ENCODE peak calls at places on chromosome 1, in ten cellular contexts. One of them, this sample, is unnamed.

GRCh38 chr1:1431845-1432565 is 3.5 kb upstream of the VWA1 start:
- DNase-seq in heart left ventricle: peak; percentile 87
- DNase-seq in body of pancreas: peak; percentile 66
- DNase-seq in small intestine: no peak
- DNase-seq in cardiac muscle cell: peak; percentile 63
- DNase-seq in effector memory CD4-positive, alpha-beta T cell: no peak
- DNase-seq in CD4-positive, alpha-beta T cell: no peak
- DNase-seq in CD8-positive, alpha-beta memory T cell: no peak
- DNase-seq in heart right ventricle: peak; percentile 82
- DNase-seq in H1: peak; percentile 70
- DNase-seq in this sample: peak; percentile 89

GRCh38 chr1:202234331-202235002 is 40.9 kb downstream of the LGR6 start:
- DNase-seq in cardiac muscle cell: no peak
- DNase-seq in CD4-positive, alpha-beta T cell: no peak
- DNase-seq in heart left ventricle: no peak
- DNase-seq in CD8-positive, alpha-beta memory T cell: no peak
- DNase-seq in effector memory CD4-positive, alpha-beta T cell: no peak
- DNase-seq in body of pancreas: no peak
- DNase-seq in small intestine: no peak
- DNase-seq in H1: no peak
- DNase-seq in heart right ventricle: no peak
- DNase-seq in this sample: no peak

GRCh38 chr1:145886390-145886789 is 724 bp upstream of the ANKRD35 start:
- DNase-seq in heart right ventricle: no peak
- DNase-seq in body of pancreas: no peak
- DNase-seq in H1: no peak
- DNase-seq in CD4-positive, alpha-beta T cell: no peak
- DNase-seq in effector memory CD4-positive, alpha-beta T cell: no peak
- DNase-seq in small intestine: no peak
- DNase-seq in CD8-positive, alpha-beta memory T cell: no peak
- DNase-seq in heart left ventricle: no peak
- DNase-seq in cardiac muscle cell: no peak
- DNase-seq in this sample: no peak

GRCh38 chr1:157112186-157112867 is 12.7 kb upstream of the ETV3L start:
- DNase-seq in heart left ventricle: no peak
- DNase-seq in CD8-positive, alpha-beta memory T cell: no peak
- DNase-seq in effector memory CD4-positive, alpha-beta T cell: no peak
- DNase-seq in heart right ventricle: no peak
- DNase-seq in small intestine: no peak
- DNase-seq in body of pancreas: no peak
- DNase-seq in H1: no peak
- DNase-seq in cardiac muscle cell: no peak
- DNase-seq in CD4-positive, alpha-beta T cell: no peak
- DNase-seq in this sample: no peak

GRCh38 chr1:23561813-23562100 is 2.5 kb upstream of the ID3 start:
- DNase-seq in heart left ventricle: no peak
- DNase-seq in effector memory CD4-positive, alpha-beta T cell: no peak
- DNase-seq in heart right ventricle: no peak
- DNase-seq in small intestine: no peak
- DNase-seq in cardiac muscle cell: peak; percentile 46
- DNase-seq in CD8-positive, alpha-beta memory T cell: no peak
- DNase-seq in H1: no peak
- DNase-seq in CD4-positive, alpha-beta T cell: no peak
- DNase-seq in body of pancreas: no peak
- DNase-seq in this sample: no peak

GRCh38 chr1:21575351-21575942 is 66.2 kb downstream of the ALPL start:
- DNase-seq in cardiac muscle cell: no peak
- DNase-seq in heart left ventricle: no peak
- DNase-seq in small intestine: no peak
- DNase-seq in heart right ventricle: no peak
- DNase-seq in CD8-positive, alpha-beta memory T cell: no peak
- DNase-seq in effector memory CD4-positive, alpha-beta T cell: no peak
- DNase-seq in body of pancreas: no peak
- DNase-seq in H1: no peak
- DNase-seq in CD4-positive, alpha-beta T cell: no peak
- DNase-seq in this sample: peak; percentile 28

GRCh38 chr1:47523812-47524170 is 85.9 kb downstream of the FOXD2 start:
- DNase-seq in heart left ventricle: no peak
- DNase-seq in cardiac muscle cell: no peak
- DNase-seq in heart right ventricle: no peak
- DNase-seq in CD4-positive, alpha-beta T cell: no peak
- DNase-seq in CD8-positive, alpha-beta memory T cell: no peak
- DNase-seq in effector memory CD4-positive, alpha-beta T cell: no peak
- DNase-seq in small intestine: no peak
- DNase-seq in H1: no peak
- DNase-seq in body of pancreas: no peak
- DNase-seq in this sample: no peak

GRCh38 chr1:48341221-48341620 is 118.7 kb downstream of the SLC5A9 start:
- DNase-seq in small intestine: no peak
- DNase-seq in heart left ventricle: no peak
- DNase-seq in heart right ventricle: no peak
- DNase-seq in H1: no peak
- DNase-seq in CD4-positive, alpha-beta T cell: no peak
- DNase-seq in cardiac muscle cell: peak; percentile 23
- DNase-seq in effector memory CD4-positive, alpha-beta T cell: no peak
- DNase-seq in CD8-positive, alpha-beta memory T cell: no peak
- DNase-seq in body of pancreas: no peak
- DNase-seq in this sample: no peak

DNA sequence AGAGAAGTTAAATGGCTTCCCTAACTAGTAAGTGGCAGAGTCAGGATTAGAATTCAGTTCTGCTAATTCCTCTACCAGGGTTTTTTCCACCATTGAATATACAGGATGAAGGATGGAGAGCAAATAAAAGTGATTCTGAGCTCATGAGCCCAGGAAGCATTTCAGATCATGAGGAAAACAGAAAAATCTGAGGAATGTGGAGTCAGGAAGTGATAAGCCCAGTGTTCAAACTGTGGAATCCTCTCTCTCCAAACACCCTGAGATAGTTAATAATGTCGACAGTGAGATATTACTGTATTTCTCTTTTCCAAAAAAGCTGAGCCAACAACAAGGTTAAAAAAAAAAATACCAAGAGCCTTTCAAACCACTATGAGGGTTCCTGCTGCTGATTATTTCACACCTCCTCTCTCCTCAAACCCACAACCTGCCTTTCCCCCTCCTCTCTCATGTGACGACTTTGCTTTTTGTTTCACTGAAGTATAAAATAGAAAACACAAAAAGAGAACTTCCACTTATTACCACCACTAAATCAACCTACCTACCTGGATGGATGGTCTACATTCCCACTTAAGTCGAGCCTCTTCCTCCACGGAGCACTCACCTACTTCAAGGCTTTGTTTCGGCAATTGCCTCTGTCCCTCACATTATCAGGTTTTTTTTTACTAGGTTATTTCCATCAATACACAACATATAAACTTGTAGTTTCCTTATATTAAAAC is 8.9 kb downstream of the SLAMF1 start:
- DNase-seq in CD4-positive, alpha-beta T cell: no peak
- DNase-seq in H1: no peak
- DNase-seq in small intestine: peak; percentile 64
- DNase-seq in body of pancreas: no peak
- DNase-seq in cardiac muscle cell: peak; percentile 58
- DNase-seq in effector memory CD4-positive, alpha-beta T cell: peak; percentile 43
- DNase-seq in heart left ventricle: no peak
- DNase-seq in CD8-positive, alpha-beta memory T cell: peak; percentile 81
- DNase-seq in heart right ventricle: no peak
- DNase-seq in this sample: no peak
- H3K27ac ChIP-seq in CD4-positive, alpha-beta T cell: peak overlapping the region; percentile 72
- H3K27ac ChIP-seq in H1: no peak overlapping the region
- H3K27ac ChIP-seq in small intestine: peak overlapping the region; percentile 32
- H3K27ac ChIP-seq in body of pancreas: no peak overlapping the region
- H3K27ac ChIP-seq in cardiac muscle cell: no peak overlapping the region
- H3K27ac ChIP-seq in effector memory CD4-positive, alpha-beta T cell: peak overlapping the region; percentile 89
- H3K27ac ChIP-seq in heart left ventricle: no peak overlapping the region
- H3K27ac ChIP-seq in CD8-positive, alpha-beta memory T cell: peak overlapping the region; percentile 22
- H3K27ac ChIP-seq in heart right ventricle: no peak overlapping the region
- H3K27ac ChIP-seq in this sample: no peak overlapping the region

DNA sequence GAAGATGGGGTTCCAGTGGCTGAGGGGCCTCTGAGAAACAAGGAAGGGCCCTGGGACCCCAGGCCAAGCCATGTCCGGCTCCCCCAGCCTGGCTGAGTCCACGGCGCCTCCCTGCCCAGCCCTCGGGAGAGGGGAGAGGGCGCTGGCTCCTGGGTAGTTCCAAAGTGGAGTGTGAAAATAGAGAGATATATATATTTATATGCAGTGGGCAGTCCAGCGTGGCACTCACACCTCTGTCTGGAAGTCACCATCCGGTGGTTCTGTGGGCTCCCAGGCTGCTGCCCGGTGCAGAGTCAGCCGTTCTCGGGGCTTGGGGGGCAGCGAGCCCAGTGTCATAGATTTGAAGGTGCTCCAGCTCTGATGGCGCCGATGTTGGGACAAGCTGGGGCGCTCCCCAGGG is 23.4 kb upstream of the COL16A1 start:
- DNase-seq in CD8-positive, alpha-beta memory T cell: no peak
- DNase-seq in H1: no peak
- DNase-seq in heart right ventricle: no peak
- DNase-seq in heart left ventricle: no peak
- DNase-seq in effector memory CD4-positive, alpha-beta T cell: no peak
- DNase-seq in cardiac muscle cell: no peak
- DNase-seq in small intestine: no peak
- DNase-seq in CD4-positive, alpha-beta T cell: no peak
- DNase-seq in body of pancreas: no peak
- DNase-seq in this sample: no peak
- H3K27me3 ChIP-seq in CD8-positive, alpha-beta memory T cell: no peaks in the 10 kb centered on the region
- H3K27me3 ChIP-seq in H1: no peaks in the 10 kb centered on the region
- H3K27me3 ChIP-seq in heart right ventricle: no peaks in the 10 kb centered on the region
- H3K27me3 ChIP-seq in heart left ventricle: no peaks in the 10 kb centered on the region
- H3K27me3 ChIP-seq in effector memory CD4-positive, alpha-beta T cell: no peaks in the 10 kb centered on the region
- H3K27me3 ChIP-seq in cardiac muscle cell: no peaks in the 10 kb centered on the region
- H3K27me3 ChIP-seq in small intestine: no peaks in the 10 kb centered on the region
- H3K27me3 ChIP-seq in CD4-positive, alpha-beta T cell: no peaks in the 10 kb centered on the region
- H3K27me3 ChIP-seq in body of pancreas: no peaks in the 10 kb centered on the region
- H3K27me3 ChIP-seq in this sample: no peaks in the 10 kb centered on the region

GRCh38 chr1:89871768-89872473 is 51.1 kb downstream of the LRRC8D start:
- DNase-seq in small intestine: no peak
- DNase-seq in CD8-positive, alpha-beta memory T cell: no peak
- DNase-seq in effector memory CD4-positive, alpha-beta T cell: no peak
- DNase-seq in body of pancreas: no peak
- DNase-seq in cardiac muscle cell: peak; percentile 40
- DNase-seq in H1: no peak
- DNase-seq in CD4-positive, alpha-beta T cell: no peak
- DNase-seq in heart left ventricle: no peak
- DNase-seq in heart right ventricle: no peak
- DNase-seq in this sample: no peak

GRCh38 chr1:89865498-89866385 is 44.9 kb downstream of the LRRC8D start:
- DNase-seq in H1: no peak
- DNase-seq in heart left ventricle: no peak
- DNase-seq in CD4-positive, alpha-beta T cell: no peak
- DNase-seq in cardiac muscle cell: peak; percentile 79
- DNase-seq in body of pancreas: no peak
- DNase-seq in small intestine: peak; percentile 93
- DNase-seq in heart right ventricle: no peak
- DNase-seq in effector memory CD4-positive, alpha-beta T cell: no peak
- DNase-seq in CD8-positive, alpha-beta memory T cell: no peak
- DNase-seq in this sample: no peak

GRCh38 chr1:89863165-89863835 is 42.5 kb downstream of the LRRC8D start:
- DNase-seq in cardiac muscle cell: no peak
- DNase-seq in small intestine: no peak
- DNase-seq in body of pancreas: no peak
- DNase-seq in CD8-positive, alpha-beta memory T cell: no peak
- DNase-seq in heart left ventricle: no peak
- DNase-seq in effector memory CD4-positive, alpha-beta T cell: no peak
- DNase-seq in CD4-positive, alpha-beta T cell: no peak
- DNase-seq in heart right ventricle: no peak
- DNase-seq in H1: no peak
- DNase-seq in this sample: no peak

GRCh38 chr1:89870998-89871397 is 50.2 kb downstream of the LRRC8D start:
- DNase-seq in CD8-positive, alpha-beta memory T cell: no peak
- DNase-seq in heart left ventricle: no peak
- DNase-seq in H1: no peak
- DNase-seq in CD4-positive, alpha-beta T cell: no peak
- DNase-seq in body of pancreas: no peak
- DNase-seq in heart right ventricle: no peak
- DNase-seq in effector memory CD4-positive, alpha-beta T cell: no peak
- DNase-seq in small intestine: no peak
- DNase-seq in cardiac muscle cell: no peak
- DNase-seq in this sample: no peak

GRCh38 chr1:89866568-89866967 is 45.7 kb downstream of the LRRC8D start:
- DNase-seq in CD4-positive, alpha-beta T cell: no peak
- DNase-seq in cardiac muscle cell: no peak
- DNase-seq in CD8-positive, alpha-beta memory T cell: no peak
- DNase-seq in heart left ventricle: no peak
- DNase-seq in effector memory CD4-positive, alpha-beta T cell: no peak
- DNase-seq in H1: no peak
- DNase-seq in small intestine: no peak
- DNase-seq in body of pancreas: no peak
- DNase-seq in heart right ventricle: no peak
- DNase-seq in this sample: no peak
- H3K27ac ChIP-seq in CD4-positive, alpha-beta T cell: no peak overlapping the region
- H3K27ac ChIP-seq in cardiac muscle cell: no peak overlapping the region
- H3K27ac ChIP-seq in CD8-positive, alpha-beta memory T cell: no peak overlapping the region
- H3K27ac ChIP-seq in heart left ventricle: no peak overlapping the region
- H3K27ac ChIP-seq in effector memory CD4-positive, alpha-beta T cell: no peak overlapping the region
- H3K27ac ChIP-seq in H1: no peak overlapping the region
- H3K27ac ChIP-seq in small intestine: peak overlapping the region; percentile 61
- H3K27ac ChIP-seq in body of pancreas: no peak overlapping the region
- H3K27ac ChIP-seq in heart right ventricle: no peak overlapping the region
- H3K27ac ChIP-seq in this sample: no peak overlapping the region

GRCh38 chr1:201094829-201095228 is 17.4 kb downstream of the CACNA1S start:
- DNase-seq in body of pancreas: no peak
- DNase-seq in effector memory CD4-positive, alpha-beta T cell: no peak
- DNase-seq in small intestine: no peak
- DNase-seq in H1: no peak
- DNase-seq in heart right ventricle: no peak
- DNase-seq in heart left ventricle: no peak
- DNase-seq in CD8-positive, alpha-beta memory T cell: no peak
- DNase-seq in CD4-positive, alpha-beta T cell: no peak
- DNase-seq in cardiac muscle cell: no peak
- DNase-seq in this sample: no peak

GRCh38 chr1:201091256-201091655 is 21.0 kb downstream of the CACNA1S start:
- DNase-seq in small intestine: no peak
- DNase-seq in heart left ventricle: no peak
- DNase-seq in CD4-positive, alpha-beta T cell: no peak
- DNase-seq in cardiac muscle cell: no peak
- DNase-seq in CD8-positive, alpha-beta memory T cell: no peak
- DNase-seq in body of pancreas: no peak
- DNase-seq in H1: no peak
- DNase-seq in effector memory CD4-positive, alpha-beta T cell: no peak
- DNase-seq in heart right ventricle: no peak
- DNase-seq in this sample: no peak

GRCh38 chr1:201093962-201094361 is 18.3 kb downstream of the CACNA1S start:
- DNase-seq in cardiac muscle cell: no peak
- DNase-seq in H1: no peak
- DNase-seq in heart left ventricle: no peak
- DNase-seq in body of pancreas: no peak
- DNase-seq in CD4-positive, alpha-beta T cell: no peak
- DNase-seq in effector memory CD4-positive, alpha-beta T cell: no peak
- DNase-seq in small intestine: no peak
- DNase-seq in CD8-positive, alpha-beta memory T cell: no peak
- DNase-seq in heart right ventricle: no peak
- DNase-seq in this sample: no peak

GRCh38 chr1:201093561-201093960 is 18.7 kb downstream of the CACNA1S start:
- DNase-seq in heart left ventricle: no peak
- DNase-seq in cardiac muscle cell: no peak
- DNase-seq in heart right ventricle: no peak
- DNase-seq in CD8-positive, alpha-beta memory T cell: no peak
- DNase-seq in body of pancreas: no peak
- DNase-seq in effector memory CD4-positive, alpha-beta T cell: no peak
- DNase-seq in CD4-positive, alpha-beta T cell: no peak
- DNase-seq in H1: no peak
- DNase-seq in small intestine: no peak
- DNase-seq in this sample: no peak

DNA sequence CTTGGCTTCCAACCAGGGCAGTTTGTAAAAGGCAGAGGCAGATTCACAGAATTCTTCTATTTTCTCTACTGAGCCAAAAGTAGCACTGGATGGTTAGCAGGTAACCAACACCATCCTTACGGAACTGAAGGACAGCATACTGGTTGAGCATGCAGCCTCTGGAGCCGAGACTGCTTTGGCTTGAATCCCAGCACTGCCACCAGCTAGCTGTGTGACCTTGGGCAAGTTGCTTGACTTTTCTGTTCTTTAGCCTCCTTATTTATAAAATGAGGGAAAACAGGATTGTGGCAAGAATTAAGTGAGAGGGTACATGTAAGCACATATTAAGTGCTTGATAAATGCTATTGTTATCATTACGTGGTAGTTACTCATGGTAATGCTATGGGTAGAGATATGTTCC is 19.5 kb downstream of the CACNA1S start:
- DNase-seq in CD8-positive, alpha-beta memory T cell: no peak
- DNase-seq in heart left ventricle: no peak
- DNase-seq in body of pancreas: no peak
- DNase-seq in cardiac muscle cell: no peak
- DNase-seq in effector memory CD4-positive, alpha-beta T cell: no peak
- DNase-seq in heart right ventricle: no peak
- DNase-seq in CD4-positive, alpha-beta T cell: no peak
- DNase-seq in H1: no peak
- DNase-seq in small intestine: no peak
- DNase-seq in this sample: no peak
- H3K27me3 ChIP-seq in CD8-positive, alpha-beta memory T cell: no peaks in the 10 kb centered on the region
- H3K27me3 ChIP-seq in heart left ventricle: no peaks in the 10 kb centered on the region
- H3K27me3 ChIP-seq in body of pancreas: no peaks in the 10 kb centered on the region
- H3K27me3 ChIP-seq in cardiac muscle cell: no peaks in the 10 kb centered on the region
- H3K27me3 ChIP-seq in effector memory CD4-positive, alpha-beta T cell: no peaks in the 10 kb centered on the region
- H3K27me3 ChIP-seq in heart right ventricle: no peaks in the 10 kb centered on the region
- H3K27me3 ChIP-seq in CD4-positive, alpha-beta T cell: no peaks in the 10 kb centered on the region
- H3K27me3 ChIP-seq in H1: no peaks in the 10 kb centered on the region
- H3K27me3 ChIP-seq in small intestine: peaks cover 2% of the 10 kb centered on the region
- H3K27me3 ChIP-seq in this sample: no peaks in the 10 kb centered on the region